ENCODE peak calls at places on chromosomes 1 and 21, in eight cellular contexts. C is BJ, E is DND-41, Y is MG63, L is astrocyte of the spinal cord, M is kidney, V is lower lobe of right lung, Z is cardiac fibroblast. G is an unnamed sample.

GRCh38 chr1:97137862-97138514 is 416.4 kb downstream of the PTBP2 start:
- DNase-seq in V (no peak), M (no peak), Y (peak), E (no peak), L (peak), Z (peak), C (no peak), G (peak)

GRCh38 chr21:33302055-33302454 is 22.7 kb upstream of the IFNAR1 start:
- DNase-seq in Z (no peak), V (no peak), C (no peak), L (no peak), Y (no peak), M (no peak), E (no peak), G (no peak)

GRCh38 chr1:221078260-221078965 is 199.2 kb downstream of the HLX start:
- DNase-seq in E (no peak), Y (peak), M (no peak), V (no peak), C (no peak), L (peak), Z (no peak), G (peak)

GRCh38 chr1:151511636-151512215 is 539 bp downstream of the CGN start:
- DNase-seq in E (peak), Z (no peak), L (no peak), C (no peak), Y (peak), V (peak), M (peak), G (no peak)

GRCh38 chr1:201020040-201020591 is 3.4 kb downstream of the KIF21B start:
- DNase-seq in L (no peak), E (peak), Y (no peak), C (no peak), V (no peak), M (peak), Z (no peak), G (no peak)

GRCh38 chr1:31410871-31411270 is 2.1 kb upstream of the SERINC2 start:
- DNase-seq in C (no peak), Y (peak), M (no peak), L (no peak), Z (no peak), E (no peak), V (no peak), G (peak)

GRCh38 chr1:235199441-235199840 is 38.4 kb upstream of the RBM34 start:
- DNase-seq in C (no peak), E (no peak), V (no peak), Y (no peak), M (no peak), L (peak), Z (peak), G (peak)

GRCh38 chr1:27357281-27358037 is 9.3 kb downstream of the MAP3K6 start:
- DNase-seq in C (no peak), Y (peak), L (peak), Z (peak), V (peak), E (peak), M (peak), G (peak)

GRCh38 chr21:41956926-41957729 is 3.3 kb upstream of the C2CD2 start:
- DNase-seq in V (no peak), Y (peak), L (peak), Z (peak), E (peak), C (peak), M (no peak), G (peak)

GRCh38 chr21:45894107-45894810 is 87.3 kb upstream of the COL6A1 start:
- DNase-seq in V (peak), Z (peak), E (no peak), L (peak), Y (peak), M (no peak), C (peak), G (peak)

GRCh38 chr1:201332021-201332420 is 45.5 kb downstream of the TNNT2 start:
- DNase-seq in L (no peak), V (peak), C (no peak), M (peak), Z (no peak), Y (no peak), E (no peak), G (no peak)

GRCh38 chr1:115912116-115912515 is 64.2 kb upstream of the SLC22A15 start:
- DNase-seq in Y (no peak), E (no peak), M (no peak), Z (no peak), L (no peak), C (no peak), V (no peak), G (no peak)

GRCh38 chr1:9410737-9411297 is 118.1 kb downstream of the SPSB1 start:
- DNase-seq in Z (peak), C (peak), L (peak), M (peak), V (no peak), E (peak), Y (peak), G (peak)

GRCh38 chr1:93617670-93618488 is 63.8 kb downstream of the BCAR3 start:
- DNase-seq in E (no peak), V (no peak), L (no peak), Z (no peak), Y (no peak), C (no peak), M (peak), G (no peak)

GRCh38 chr1:38009841-38010180 is 2.7 kb upstream of the UTP11 start:
- DNase-seq in V (no peak), Z (no peak), C (no peak), L (no peak), Y (no peak), E (no peak), M (no peak), G (no peak)

GRCh38 chr1:109914587-109915240 is 4.1 kb downstream of the CSF1 start:
- DNase-seq in Z (peak), L (peak), V (no peak), C (peak), E (no peak), M (no peak), Y (peak), G (peak)

GRCh38 chr1:17831619-17832018 is 76.5 kb downstream of the ACTL8 start:
- DNase-seq in E (peak), C (no peak), L (peak), V (no peak), Y (peak), M (no peak), Z (peak), G (peak)

GRCh38 chr1:192724670-192725069 is 84.2 kb upstream of the RGS2 start:
- DNase-seq in E (no peak), Y (peak), M (no peak), V (no peak), C (no peak), L (peak), Z (no peak), G (peak)

GRCh38 chr1:24905355-24905978 is 24.6 kb downstream of the RUNX3 start:
- DNase-seq in V (peak), C (no peak), E (no peak), Z (no peak), M (peak), L (no peak), Y (no peak), G (no peak)

GRCh38 chr1:8790987-8791386 is 26.5 kb downstream of the RERE start:
- DNase-seq in L (no peak), Z (no peak), M (no peak), C (no peak), Y (no peak), V (no peak), E (no peak), G (no peak)

GRCh38 chr1:36392836-36393235 is 4.9 kb downstream of the LSM10 start:
- DNase-seq in L (no peak), V (no peak), Y (no peak), Z (no peak), C (no peak), E (no peak), M (no peak), G (no peak)

GRCh38 chr1:36390411-36390810 is 4.7 kb upstream of the STK40 start:
- DNase-seq in Z (no peak), Y (no peak), E (no peak), V (no peak), M (no peak), L (no peak), C (no peak), G (no peak)

GRCh38 chr1:36389960-36390359 is 4.2 kb upstream of the STK40 start:
- DNase-seq in C (no peak), L (no peak), Y (no peak), E (no peak), Z (no peak), V (no peak), M (no peak), G (no peak)

GRCh38 chr1:36393686-36394085 is 4.0 kb downstream of the LSM10 start:
- DNase-seq in V (no peak), Y (no peak), E (no peak), L (no peak), M (peak), C (no peak), Z (no peak), G (no peak)

GRCh38 chr1:36391271-36391670 is 5.5 kb upstream of the STK40 start:
- DNase-seq in L (no peak), Y (no peak), M (no peak), E (no peak), C (no peak), V (no peak), Z (no peak), G (no peak)
- H3K4me3 ChIP-seq in L (no peak), Y (no peak), M (no peak), E (no peak), C (no peak), V (no peak), Z (no peak), G (no peak)

DNA sequence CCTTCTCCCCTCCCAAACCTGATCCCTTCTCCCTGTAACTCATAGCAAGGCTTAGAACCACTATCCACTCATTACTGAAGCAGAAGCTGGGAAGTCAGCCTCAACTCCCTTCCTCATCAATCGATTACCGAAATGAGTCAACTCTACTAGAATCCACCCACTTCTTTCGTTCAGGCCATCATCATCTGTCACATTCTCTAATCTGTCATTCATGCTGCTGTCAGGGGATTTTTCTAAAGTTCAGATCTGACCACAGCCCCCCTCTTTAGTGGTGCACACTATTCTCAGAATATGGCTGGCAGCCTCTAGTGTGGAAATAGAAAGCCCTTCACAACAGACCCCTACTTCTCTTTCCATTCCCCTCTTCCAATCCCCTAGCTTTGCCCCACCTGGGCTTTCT is 5.1 kb downstream of the NT5C1A start:
- DNase-seq in Y (no peak), L (no peak), M (no peak), Z (no peak), E (no peak), C (no peak), V (no peak), G (no peak)
- H3K4me3 ChIP-seq in Y (no peak), L (no peak), M (no peak), Z (no peak), E (no peak), C (no peak), V (no peak), G (no peak)

GRCh38 chr1:15951341-15952153 is 24.4 kb downstream of the ZBTB17 start:
- DNase-seq in Z (peak), M (peak), L (no peak), Y (no peak), C (no peak), E (no peak), V (no peak), G (peak)
- H3K4me3 ChIP-seq in Z (no peak), M (no peak), L (no peak), Y (no peak), C (no peak), E (no peak), V (no peak), G (no peak)

DNA sequence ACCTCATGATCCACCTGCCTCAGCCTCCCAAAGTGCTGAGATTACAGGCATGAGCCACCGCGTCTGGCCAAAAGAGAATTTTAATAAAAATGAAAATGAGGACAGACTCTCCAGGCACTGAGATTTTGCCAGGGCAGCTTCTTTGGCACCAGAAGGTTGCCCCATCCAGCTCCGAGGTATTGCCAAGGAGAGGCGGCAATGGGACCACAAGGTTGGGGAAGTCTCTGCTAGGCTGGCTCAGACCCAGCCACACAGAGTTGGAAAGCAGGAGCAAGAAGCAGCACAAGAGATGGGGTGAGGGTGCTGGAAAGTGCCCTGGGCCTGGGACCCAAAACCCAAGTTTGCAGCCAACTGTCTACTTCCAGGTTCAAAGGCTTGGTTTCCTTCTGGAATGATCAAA is 200.9 kb downstream of the HHIPL2 start:
- DNase-seq in L (no peak), C (no peak), V (no peak), E (no peak), Z (no peak), M (no peak), Y (no peak), G (no peak)
- H3K4me3 ChIP-seq in L (no peak), C (no peak), V (no peak), E (no peak), Z (no peak), M (no peak), Y (no peak), G (no peak)

GRCh38 chr1:11044849-11045427 is 2.1 kb downstream of the MASP2 start:
- DNase-seq in V (peak), C (no peak), M (peak), Z (no peak), L (no peak), Y (no peak), E (no peak), G (no peak)

GRCh38 chr1:11046270-11046566 is 821 bp downstream of the MASP2 start:
- DNase-seq in E (no peak), Y (no peak), M (peak), C (no peak), L (no peak), V (no peak), Z (no peak), G (no peak)

GRCh38 chr1:11044086-11044848 is 2.8 kb downstream of the MASP2 start:
- DNase-seq in L (no peak), Z (no peak), C (no peak), V (no peak), E (no peak), M (peak), Y (no peak), G (no peak)

GRCh38 chr1:11046625-11047365 is at the start of gene MASP2:
- DNase-seq in V (peak), Y (no peak), M (peak), L (no peak), E (no peak), Z (no peak), C (no peak), G (no peak)

DNA sequence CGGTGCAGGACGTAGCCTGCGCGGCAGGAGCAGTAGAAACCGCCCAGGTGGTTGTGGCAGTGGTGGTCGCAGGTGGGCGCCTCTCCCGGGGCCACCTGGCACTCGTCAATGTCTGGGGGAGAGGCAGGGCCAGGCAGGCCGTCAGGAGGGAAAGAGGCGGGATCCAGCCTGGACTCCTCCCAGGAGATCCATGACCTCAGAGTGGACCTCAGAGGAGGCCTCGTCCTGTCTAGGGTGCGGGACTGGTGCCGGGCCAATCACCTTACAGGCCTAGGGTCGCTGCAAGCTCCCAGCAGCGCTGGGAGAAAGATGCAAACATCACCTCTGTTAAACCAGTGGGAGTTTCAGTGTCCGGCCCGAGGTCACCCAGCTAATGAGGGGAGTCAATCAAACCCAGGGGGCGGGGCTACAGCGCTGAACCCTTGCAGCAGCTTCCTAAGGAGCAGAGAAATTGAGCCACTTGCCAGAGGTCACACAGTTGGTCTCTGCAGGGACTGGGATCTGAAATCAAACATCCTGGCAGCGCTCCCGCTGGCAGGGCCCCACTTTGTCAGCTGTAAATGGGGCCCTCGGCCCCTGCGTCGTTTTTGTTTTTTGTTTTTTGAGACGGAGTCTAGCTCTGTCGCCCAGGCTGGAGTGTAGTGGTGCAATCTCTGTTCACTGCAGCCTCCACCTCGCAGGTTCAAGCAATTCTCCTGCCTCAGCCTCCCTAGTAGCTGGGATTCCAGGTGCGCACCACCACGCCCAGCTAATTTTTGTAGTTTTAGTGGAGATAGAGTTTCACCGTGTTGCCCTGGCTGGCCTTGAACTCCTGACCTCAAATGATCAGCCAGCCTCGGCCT is 1.4 kb downstream of the MASP2 start:
- DNase-seq in C (no peak), Z (no peak), V (peak), M (peak), E (no peak), Y (no peak), L (no peak), G (no peak)
- H3K4me3 ChIP-seq in C (no peak), Z (no peak), V (no peak), M (no peak), E (no peak), Y (no peak), L (no peak), G (no peak)

GRCh38 chr21:29340228-29340627 is 41.5 kb downstream of the BACH1 start:
- DNase-seq in C (no peak), E (no peak), L (peak), V (no peak), Z (no peak), Y (no peak), M (no peak), G (no peak)

GRCh38 chr21:29346771-29347170 is 48.0 kb downstream of the BACH1 start:
- DNase-seq in V (no peak), Z (no peak), Y (no peak), M (no peak), E (no peak), C (no peak), L (no peak), G (no peak)

GRCh38 chr21:29342394-29342957 is 43.8 kb downstream of the BACH1 start:
- DNase-seq in Z (peak), M (no peak), C (peak), L (peak), E (no peak), V (peak), Y (peak), G (peak)

GRCh38 chr21:29346281-29346680 is 47.6 kb downstream of the BACH1 start:
- DNase-seq in V (no peak), C (no peak), L (no peak), Z (no peak), E (no peak), Y (no peak), M (no peak), G (no peak)

DNA sequence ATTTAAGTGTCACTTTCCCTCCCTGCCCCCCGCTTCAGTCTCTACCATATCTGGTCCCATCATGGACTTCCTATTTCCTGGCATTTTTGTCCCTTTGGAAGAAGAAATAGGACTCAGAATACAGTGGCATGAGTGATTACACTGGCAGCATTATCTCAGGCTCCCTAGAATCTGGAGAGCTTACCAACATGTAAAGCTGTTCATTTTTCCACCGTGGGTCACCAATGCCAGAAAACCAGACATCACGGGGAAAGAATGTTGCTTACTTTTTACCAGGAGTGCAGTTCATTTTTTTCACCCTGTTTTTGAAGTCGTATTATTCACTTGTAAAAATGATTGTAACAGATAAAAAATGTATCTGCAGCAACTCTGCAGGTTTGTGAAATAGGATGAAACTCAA is 44.8 kb downstream of the BACH1 start:
- DNase-seq in L (peak), Z (peak), E (no peak), C (peak), Y (peak), V (no peak), M (no peak), G (peak)
- H3K4me3 ChIP-seq in L (no peak), Z (no peak), E (no peak), C (no peak), Y (no peak), V (no peak), M (no peak), G (no peak)

DNA sequence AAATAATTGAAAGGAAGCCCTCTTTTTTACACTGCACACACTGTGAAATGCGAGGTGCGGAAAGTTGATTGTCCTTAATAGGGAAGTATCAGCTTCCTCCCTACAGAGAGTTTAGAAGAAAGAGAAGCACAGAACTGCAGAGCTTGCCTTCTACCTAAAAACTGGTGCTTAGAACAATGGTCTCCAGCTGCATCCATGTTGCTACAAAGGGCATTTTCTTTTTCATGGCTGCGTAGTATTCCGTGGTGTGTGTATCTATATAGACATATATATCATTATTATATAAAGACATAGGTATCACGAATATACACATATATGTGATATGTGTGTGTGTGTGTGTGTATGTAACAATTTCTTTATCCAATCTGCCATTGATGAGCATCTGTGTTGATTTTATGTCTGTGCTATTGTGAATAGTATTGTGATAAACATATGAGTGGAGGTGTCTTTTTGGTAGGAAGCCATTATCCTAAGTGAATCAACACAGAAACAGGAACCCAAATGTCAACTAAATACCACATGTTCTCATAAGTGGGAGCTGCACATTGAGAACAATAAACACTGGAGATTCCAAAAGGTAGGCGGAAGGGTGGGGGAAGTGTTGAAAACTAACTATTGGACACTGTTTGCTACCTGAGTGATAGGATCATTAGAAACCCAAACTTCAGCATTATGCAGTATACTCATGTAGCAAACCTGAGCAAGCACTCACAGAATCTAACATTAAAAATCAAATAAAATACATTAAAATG is 290.0 kb upstream of the RUNX1 start:
- DNase-seq in Z (no peak), Y (no peak), C (no peak), E (no peak), V (no peak), L (no peak), M (no peak), G (no peak)
- H3K4me3 ChIP-seq in Z (no peak), Y (no peak), C (no peak), E (no peak), V (no peak), L (no peak), M (no peak), G (no peak)

G was measured in fibroblast of the aortic adventitia.